ENCODE peak calls at places on chromosome 4, in seven cellular contexts. C is GM12891, G is suprapubic skin, K is H1, X is sigmoid colon, L is transverse colon, R is prostate gland. E is an unnamed sample.

GRCh38 chr4:185381794-185382193 is 13.9 kb downstream of the LRP2BP start:
- DNase-seq in X (no peak), R (no peak), L (no peak), K (no peak), G (no peak), C (no peak), E (no peak)

GRCh38 chr4:39792128-39792527 is 94.2 kb downstream of the UBE2K start:
- DNase-seq in C (no peak), X (no peak), K (no peak), G (no peak), L (no peak), R (no peak), E (no peak)

GRCh38 chr4:138522366-138522765 is 280.2 kb upstream of the SLC7A11 start:
- DNase-seq in C (no peak), R (no peak), K (no peak), G (no peak), L (no peak), X (no peak), E (no peak)

GRCh38 chr4:21887481-21887880 is 61.1 kb downstream of the KCNIP4 start:
- DNase-seq in L (no peak), G (no peak), C (no peak), X (no peak), K (no peak), R (no peak), E (no peak)

GRCh38 chr4:6446538-6447451 is 25.6 kb downstream of the PPP2R2C start:
- DNase-seq in G (no peak), R (no peak), K (no peak), L (no peak), C (no peak), X (no peak), E (peak)

GRCh38 chr4:178665916-178666315 is 1223.7 kb upstream of the AGA start:
- DNase-seq in C (no peak), X (no peak), G (no peak), R (no peak), L (no peak), K (no peak), E (no peak)

GRCh38 chr4:117417856-117418255 is 332.5 kb upstream of the TRAM1L1 start:
- DNase-seq in G (no peak), R (no peak), X (no peak), C (no peak), L (no peak), K (no peak), E (no peak)

GRCh38 chr4:123505457-123506310 is 109.1 kb downstream of the SPRY1 start:
- DNase-seq in K (peak), C (peak), L (peak), X (peak), R (peak), G (peak), E (peak)

GRCh38 chr4:37549003-37549402 is 137.2 kb downstream of the RELL1 start:
- DNase-seq in K (no peak), G (no peak), L (no peak), R (no peak), C (no peak), X (no peak), E (no peak)

GRCh38 chr4:175705407-175705806 is 106.7 kb downstream of the GPM6A start:
- DNase-seq in G (no peak), X (peak), C (no peak), K (peak), R (no peak), L (no peak), E (no peak)

GRCh38 chr4:14650127-14650526 is 352.2 kb upstream of the CPEB2 start:
- DNase-seq in C (no peak), G (no peak), K (no peak), R (no peak), L (no peak), X (no peak), E (no peak)

GRCh38 chr4:7516116-7516772 is 81.5 kb upstream of the PSAPL1 start:
- DNase-seq in L (no peak), K (no peak), R (no peak), C (no peak), X (no peak), G (no peak), E (no peak)

GRCh38 chr4:905485-906214 is 26.5 kb downstream of the GAK start:
- DNase-seq in L (no peak), C (no peak), X (no peak), R (no peak), K (no peak), G (no peak), E (no peak)

GRCh38 chr4:83542225-83542624 is 6.3 kb downstream of the GPAT3 start:
- DNase-seq in K (no peak), R (no peak), C (no peak), L (no peak), G (no peak), X (no peak), E (no peak)
- TF ChIP-seq POLR2A in K (no peak), R (no peak), C (no peak), L (no peak), G (no peak), X (no peak), E (no peak)

GRCh38 chr4:76301068-76301774 is 5.3 kb upstream of the STBD1 start:
- DNase-seq in R (peak), K (no peak), G (no peak), C (peak), X (no peak), L (no peak), E (no peak)
- TF ChIP-seq POLR2AphosphoS5 in R (peak), K (no peak), G (no peak), C (no peak), X (no peak), L (no peak), E (no peak)

GRCh38 chr4:48779095-48779997 is 733 bp downstream of the FRYL start:
- DNase-seq in R (peak), L (peak), K (peak), C (peak), X (peak), G (peak), E (peak)
- TF ChIP-seq POLR2A in R (no peak), L (no peak), K (peak), C (no peak), X (no peak), G (no peak), E (no peak)

GRCh38 chr4:139961344-139961948 is 192.5 kb downstream of the MAML3 start:
- DNase-seq in C (no peak), L (no peak), G (no peak), R (no peak), K (no peak), X (no peak), E (no peak)

GRCh38 chr4:139959398-139959797 is 194.6 kb downstream of the MAML3 start:
- DNase-seq in C (no peak), L (no peak), R (no peak), X (no peak), K (no peak), G (no peak), E (no peak)

GRCh38 chr4:139958738-139959096 is 195.3 kb downstream of the MAML3 start:
- DNase-seq in G (no peak), L (no peak), X (no peak), R (no peak), K (no peak), C (no peak), E (no peak)

GRCh38 chr4:139962130-139962684 is 191.8 kb downstream of the MAML3 start:
- DNase-seq in K (no peak), L (no peak), R (no peak), C (no peak), G (no peak), X (no peak), E (no peak)

DNA sequence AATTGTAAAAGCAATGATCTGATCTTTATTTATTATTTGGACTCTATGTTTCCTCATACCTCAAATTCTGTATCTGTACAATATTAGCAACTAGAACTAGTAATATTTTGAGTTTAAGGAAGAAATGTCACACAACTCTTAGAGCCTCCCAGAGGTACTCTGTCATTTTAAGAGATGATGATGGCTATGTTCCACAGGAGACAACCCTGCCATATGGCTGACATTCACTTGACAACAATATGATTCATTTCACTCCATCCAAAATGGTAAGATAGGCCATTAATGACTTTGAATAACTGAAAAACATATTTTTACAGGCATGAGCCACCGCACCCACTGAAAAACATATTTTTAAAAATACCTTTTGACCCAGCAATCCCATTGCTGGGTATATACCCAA is 190.3 kb downstream of the MAML3 start:
- DNase-seq in C (no peak), X (no peak), K (no peak), R (no peak), G (no peak), L (no peak), E (no peak)
- TF ChIP-seq POLR2AphosphoS5 in C (no peak), X (no peak), K (no peak), R (no peak), G (no peak), L (no peak), E (no peak)

GRCh38 chr4:25779021-25779420 is 83.8 kb downstream of the SEL1L3 start:
- DNase-seq in L (no peak), R (no peak), C (no peak), K (no peak), X (no peak), G (no peak), E (no peak)
- TF ChIP-seq POLR2A in L (no peak), R (no peak), C (no peak), K (no peak), X (no peak), G (no peak), E (no peak)